ENCODE peak calls at places on chromosomes 12 and 14, in ten cellular contexts. R, K, C, Y, M, W, X, A, Q and S are unnamed samples.

GRCh38 chr12:65923228-65923627 is 98.9 kb downstream of the HMGA2 start:
- DNase-seq in R (no peak), K (no peak), C (no peak), Y (no peak), M (no peak), W (no peak), X (no peak), A (no peak), Q (no peak), S (no peak)

GRCh38 chr14:93113678-93114067 is 2.1 kb downstream of the ITPK1 start:
- DNase-seq in R (no peak), K (no peak), C (no peak), Y (no peak), M (no peak), W (peak; percentile 31), X (peak; percentile 8), A (no peak), Q (no peak), S (no peak)

GRCh38 chr12:94586589-94587259 is 63.6 kb downstream of the TMCC3 start:
- DNase-seq in R (no peak), K (no peak), C (no peak), Y (no peak), M (no peak), W (no peak), X (no peak), A (no peak), Q (no peak), S (no peak)

GRCh38 chr12:69630191-69630590 is 19.5 kb upstream of the LRRC10 start:
- DNase-seq in R (no peak), K (no peak), C (no peak), Y (peak; percentile 16), M (no peak), W (no peak), X (no peak), A (no peak), Q (no peak), S (no peak)

GRCh38 chr12:12379831-12380730 is 23.2 kb downstream of the BORCS5 start:
- DNase-seq in R (peak; percentile 90), K (no peak), C (no peak), Y (no peak), M (no peak), W (no peak), X (peak; percentile 34), A (no peak), Q (no peak), S (no peak)

GRCh38 chr12:89345830-89346740 is 6.2 kb downstream of the DUSP6 start:
- DNase-seq in R (peak; percentile 36), K (peak; percentile 65), C (peak; percentile 62), Y (peak; percentile 88), M (no peak), W (peak; percentile 52), X (peak; percentile 41), A (no peak), Q (no peak), S (peak; percentile 85)

GRCh38 chr14:53714495-53715389 is 241.9 kb downstream of the BMP4 start:
- DNase-seq in R (no peak), K (no peak), C (no peak), Y (no peak), M (no peak), W (no peak), X (no peak), A (no peak), Q (no peak), S (no peak)

GRCh38 chr14:36666416-36667206 is 5.0 kb downstream of the PAX9 start:
- DNase-seq in R (no peak), K (no peak), C (peak; percentile 41), Y (no peak), M (no peak), W (no peak), X (no peak), A (no peak), Q (no peak), S (no peak)

GRCh38 chr14:44820230-44820964 is 141.3 kb downstream of the KLHL28 start:
- DNase-seq in R (no peak), K (no peak), C (no peak), Y (no peak), M (no peak), W (no peak), X (no peak), A (no peak), Q (no peak), S (no peak)

GRCh38 chr14:52349731-52350130 is 35.6 kb downstream of the PTGER2 start:
- DNase-seq in R (no peak), K (no peak), C (no peak), Y (no peak), M (no peak), W (no peak), X (no peak), A (no peak), Q (no peak), S (no peak)

GRCh38 chr12:114457620-114458019 is 51.7 kb upstream of the TBX5 start:
- DNase-seq in R (no peak), K (no peak), C (no peak), Y (no peak), M (no peak), W (no peak), X (no peak), A (no peak), Q (no peak), S (no peak)

GRCh38 chr12:64609543-64610091 is 678 bp upstream of the RASSF3 start:
- DNase-seq in R (peak; percentile 35), K (no peak), C (peak; percentile 18), Y (peak; percentile 25), M (no peak), W (no peak), X (peak; percentile 17), A (no peak), Q (no peak), S (no peak)

GRCh38 chr12:4526923-4527546 is 11.7 kb upstream of the RAD51AP1 start:
- DNase-seq in R (peak; percentile 22), K (no peak), C (no peak), Y (peak; percentile 19), M (no peak), W (no peak), X (no peak), A (no peak), Q (no peak), S (no peak)

GRCh38 chr12:8035440-8036010 is 3.0 kb downstream of the FOXJ2 start:
- DNase-seq in R (no peak), K (peak; percentile 6), C (no peak), Y (no peak), M (no peak), W (no peak), X (no peak), A (no peak), Q (no peak), S (no peak)

GRCh38 chr12:51980809-51981127 is 26.0 kb upstream of the TAMALIN start:
- DNase-seq in R (no peak), K (no peak), C (no peak), Y (no peak), M (no peak), W (no peak), X (no peak), A (no peak), Q (no peak), S (no peak)

GRCh38 chr14:70896981-70897380 is 10.3 kb upstream of the PCNX1 start:
- DNase-seq in R (no peak), K (no peak), C (no peak), Y (no peak), M (no peak), W (no peak), X (no peak), A (no peak), Q (peak; percentile 45), S (no peak)

GRCh38 chr12:132393991-132394949 is 64.9 kb upstream of the GALNT9 start:
- DNase-seq in R (no peak), K (peak; percentile 70), C (no peak), Y (peak; percentile 3), M (no peak), W (no peak), X (peak; percentile 34), A (no peak), Q (no peak), S (no peak)

GRCh38 chr14:68466491-68466977 is 326.3 kb downstream of the ZFP36L1 start:
- DNase-seq in R (no peak), K (peak; percentile 95), C (no peak), Y (peak; percentile 87), M (peak; percentile 87), W (no peak), X (no peak), A (no peak), Q (peak; percentile 45), S (no peak)

GRCh38 chr12:14986449-14986848 is 13.6 kb downstream of the PDE6H start:
- DNase-seq in R (no peak), K (no peak), C (no peak), Y (no peak), M (no peak), W (no peak), X (no peak), A (no peak), Q (no peak), S (no peak)

GRCh38 chr14:95486875-95487668 is 29.4 kb downstream of the SYNE3 start:
- DNase-seq in R (no peak), K (no peak), C (no peak), Y (no peak), M (no peak), W (peak; percentile 50), X (no peak), A (no peak), Q (no peak), S (no peak)

GRCh38 chr14:68039593-68039992 is 220.0 kb downstream of the RAD51B start:
- DNase-seq in R (no peak), K (peak; percentile 26), C (no peak), Y (no peak), M (no peak), W (no peak), X (no peak), A (no peak), Q (no peak), S (no peak)

GRCh38 chr12:128420163-128420562 is 153.2 kb downstream of the TMEM132C start:
- DNase-seq in R (no peak), K (no peak), C (no peak), Y (no peak), M (no peak), W (no peak), X (no peak), A (no peak), Q (no peak), S (no peak)

GRCh38 chr12:92987362-92987761 is 58.3 kb upstream of the EEA1 start:
- DNase-seq in R (peak; percentile 45), K (peak; percentile 56), C (peak; percentile 14), Y (peak; percentile 71), M (peak; percentile 65), W (no peak), X (no peak), A (no peak), Q (peak; percentile 81), S (no peak)

GRCh38 chr12:31021809-31022492 is 51.7 kb upstream of the DDX11 start:
- DNase-seq in R (no peak), K (no peak), C (no peak), Y (no peak), M (no peak), W (no peak), X (no peak), A (peak; percentile 22), Q (no peak), S (no peak)

GRCh38 chr12:121033625-121034349 is 5.3 kb downstream of the OASL start:
- DNase-seq in R (peak; percentile 74), K (peak; percentile 98), C (no peak), Y (peak; percentile 92), M (no peak), W (no peak), X (peak; percentile 65), A (no peak), Q (no peak), S (no peak)

GRCh38 chr14:101552786-101553231 is 8.5 kb upstream of the DIO3 start:
- DNase-seq in R (no peak), K (peak; percentile 3), C (no peak), Y (no peak), M (no peak), W (no peak), X (no peak), A (no peak), Q (no peak), S (no peak)

GRCh38 chr14:77620222-77620865 is 3.9 kb upstream of the SPTLC2 start:
- DNase-seq in R (no peak), K (no peak), C (no peak), Y (no peak), M (no peak), W (no peak), X (no peak), A (no peak), Q (no peak), S (peak; percentile 22)

GRCh38 chr12:30969006-30969405 is 42.5 kb downstream of the TSPAN11 start:
- DNase-seq in R (no peak), K (no peak), C (no peak), Y (no peak), M (no peak), W (no peak), X (no peak), A (no peak), Q (no peak), S (no peak)